ENCODE peak calls at places on chromosomes 6 and 20, in nine cellular contexts. N is SW480; I is pancreas; B is hippocampal formation; S is effector CD4-positive, alpha-beta T cell; G is memory B cell; E is activated CD4-positive, alpha-beta T cell treated with anti-CD3 and anti-CD28 coated beads for 24 hours; V is iPS-NIHi11; Z is retina. O is an unnamed sample.

GRCh38 chr20:18279231-18279630 is 9.1 kb upstream of the ZNF133 start:
- DNase-seq in N (no peak), I (no peak), Z (no peak), B (no peak), G (no peak), E (no peak), V (no peak), S (no peak), O (no peak)

GRCh38 chr20:46277602-46278001 is 30.7 kb downstream of the CDH22 start:
- DNase-seq in E (no peak), B (no peak), G (no peak), N (no peak), S (no peak), Z (no peak), V (peak), I (no peak), O (no peak)

GRCh38 chr6:109299695-109300564 is 82.3 kb downstream of the CD164 start:
- DNase-seq in S (no peak), V (no peak), Z (no peak), B (no peak), E (no peak), G (no peak), N (no peak), I (no peak), O (no peak)

GRCh38 chr6:87663434-87663833 is 38.6 kb downstream of the AKIRIN2 start:
- DNase-seq in B (no peak), G (no peak), V (no peak), S (no peak), Z (no peak), N (no peak), E (no peak), I (no peak), O (no peak)

GRCh38 chr6:14423955-14424354 is 306.4 kb downstream of the CD83 start:
- DNase-seq in E (no peak), B (no peak), S (no peak), G (no peak), V (no peak), I (no peak), Z (no peak), N (no peak), O (no peak)

GRCh38 chr6:143027058-143027457 is 33.6 kb upstream of the AIG1 start:
- DNase-seq in E (peak), Z (peak), S (peak), N (no peak), I (peak), B (no peak), G (peak), V (peak), O (peak)

GRCh38 chr6:156434795-156435190 is 342.4 kb upstream of the ARID1B start:
- DNase-seq in S (no peak), B (no peak), Z (no peak), V (no peak), E (no peak), N (no peak), I (no peak), G (no peak), O (no peak)

GRCh38 chr6:53854843-53855567 is 60.2 kb downstream of the LRRC1 start:
- DNase-seq in I (no peak), G (no peak), V (no peak), Z (no peak), E (no peak), S (no peak), N (no peak), B (no peak), O (peak)

GRCh38 chr6:126944512-126944911 is 174.0 kb upstream of the RSPO3 start:
- DNase-seq in V (no peak), N (no peak), E (no peak), I (no peak), G (no peak), B (no peak), S (no peak), Z (no peak), O (no peak)

GRCh38 chr20:32609371-32609773 is 24.2 kb upstream of the NOL4L start:
- DNase-seq in Z (no peak), N (no peak), B (no peak), G (no peak), E (no peak), S (no peak), V (no peak), I (no peak), O (no peak)

GRCh38 chr6:151022492-151022891 is 157.0 kb downstream of the MTHFD1L start:
- DNase-seq in B (no peak), G (no peak), E (no peak), N (no peak), I (no peak), Z (no peak), S (no peak), V (peak), O (no peak)

GRCh38 chr6:124962617-124963415 is 579 bp downstream of the RNF217 start:
- DNase-seq in S (no peak), V (peak), I (peak), G (no peak), B (peak), N (peak), Z (peak), E (no peak), O (peak)

GRCh38 chr6:144090384-144090783 is 5.0 kb downstream of the SF3B5 start:
- DNase-seq in B (no peak), S (no peak), V (no peak), G (no peak), I (no peak), E (no peak), Z (no peak), N (no peak), O (no peak)

O was measured in hepatocyte.